ENCODE peak calls at places on chromosomes 12 and 14, in nine cellular contexts. One of them, this sample, is unnamed.

GRCh38 chr14:90381999-90382451 is 14.8 kb upstream of the CALM1 start:
- DNase-seq in CD8-positive, alpha-beta T cell: no peak
- DNase-seq in GM10248: no peak
- DNase-seq in uterus: peak
- DNase-seq in tibial artery: peak
- DNase-seq in astrocyte of the spinal cord: no peak
- DNase-seq in colonic mucosa: peak
- DNase-seq in psoas muscle: peak
- DNase-seq in RWPE1: no peak
- DNase-seq in this sample: no peak

GRCh38 chr12:104345234-104346066 is 41.9 kb downstream of the EID3 start:
- DNase-seq in RWPE1: no peak
- DNase-seq in tibial artery: no peak
- DNase-seq in uterus: no peak
- DNase-seq in psoas muscle: no peak
- DNase-seq in astrocyte of the spinal cord: no peak
- DNase-seq in colonic mucosa: no peak
- DNase-seq in GM10248: no peak
- DNase-seq in CD8-positive, alpha-beta T cell: no peak
- DNase-seq in this sample: no peak

GRCh38 chr12:8899835-8900234 is 14.5 kb upstream of the PHC1 start:
- DNase-seq in astrocyte of the spinal cord: no peak
- DNase-seq in CD8-positive, alpha-beta T cell: no peak
- DNase-seq in RWPE1: no peak
- DNase-seq in psoas muscle: no peak
- DNase-seq in colonic mucosa: no peak
- DNase-seq in tibial artery: no peak
- DNase-seq in GM10248: no peak
- DNase-seq in uterus: no peak
- DNase-seq in this sample: no peak

GRCh38 chr12:68175566-68176033 is 16.1 kb upstream of the IFNG start:
- DNase-seq in uterus: no peak
- DNase-seq in GM10248: peak
- DNase-seq in RWPE1: no peak
- DNase-seq in tibial artery: no peak
- DNase-seq in CD8-positive, alpha-beta T cell: peak
- DNase-seq in colonic mucosa: no peak
- DNase-seq in psoas muscle: no peak
- DNase-seq in astrocyte of the spinal cord: no peak
- DNase-seq in this sample: peak

GRCh38 chr14:74829238-74829637 is 46.7 kb downstream of the PROX2 start:
- DNase-seq in CD8-positive, alpha-beta T cell: no peak
- DNase-seq in GM10248: no peak
- DNase-seq in colonic mucosa: no peak
- DNase-seq in psoas muscle: no peak
- DNase-seq in astrocyte of the spinal cord: no peak
- DNase-seq in RWPE1: no peak
- DNase-seq in tibial artery: no peak
- DNase-seq in uterus: no peak
- DNase-seq in this sample: no peak

GRCh38 chr14:74975059-74975810 is 19.8 kb upstream of the PGF start:
- DNase-seq in GM10248: no peak
- DNase-seq in colonic mucosa: peak
- DNase-seq in uterus: peak
- DNase-seq in tibial artery: peak
- DNase-seq in RWPE1: no peak
- DNase-seq in psoas muscle: peak
- DNase-seq in CD8-positive, alpha-beta T cell: no peak
- DNase-seq in astrocyte of the spinal cord: no peak
- DNase-seq in this sample: no peak

GRCh38 chr14:60257862-60258261 is 8.8 kb downstream of the PPM1A start:
- DNase-seq in psoas muscle: no peak
- DNase-seq in astrocyte of the spinal cord: no peak
- DNase-seq in GM10248: no peak
- DNase-seq in colonic mucosa: no peak
- DNase-seq in uterus: no peak
- DNase-seq in RWPE1: no peak
- DNase-seq in CD8-positive, alpha-beta T cell: no peak
- DNase-seq in tibial artery: no peak
- DNase-seq in this sample: no peak

GRCh38 chr14:21241218-21241819 is 27.9 kb downstream of the HNRNPC start:
- DNase-seq in astrocyte of the spinal cord: peak
- DNase-seq in tibial artery: no peak
- DNase-seq in CD8-positive, alpha-beta T cell: no peak
- DNase-seq in uterus: no peak
- DNase-seq in colonic mucosa: no peak
- DNase-seq in RWPE1: no peak
- DNase-seq in GM10248: no peak
- DNase-seq in psoas muscle: no peak
- DNase-seq in this sample: no peak

GRCh38 chr14:71486274-71486673 is 446.0 kb upstream of the RGS6 start:
- DNase-seq in GM10248: no peak
- DNase-seq in colonic mucosa: no peak
- DNase-seq in astrocyte of the spinal cord: peak
- DNase-seq in uterus: no peak
- DNase-seq in psoas muscle: no peak
- DNase-seq in tibial artery: no peak
- DNase-seq in RWPE1: no peak
- DNase-seq in CD8-positive, alpha-beta T cell: no peak
- DNase-seq in this sample: no peak

GRCh38 chr12:46373303-46374182 is 970 bp upstream of the SLC38A2 start:
- DNase-seq in colonic mucosa: peak
- DNase-seq in GM10248: peak
- DNase-seq in RWPE1: peak
- DNase-seq in tibial artery: peak
- DNase-seq in astrocyte of the spinal cord: peak
- DNase-seq in psoas muscle: peak
- DNase-seq in CD8-positive, alpha-beta T cell: peak
- DNase-seq in uterus: peak
- DNase-seq in this sample: peak

GRCh38 chr12:46359667-46360280 is 12.8 kb downstream of the SLC38A2 start:
- DNase-seq in colonic mucosa: no peak
- DNase-seq in astrocyte of the spinal cord: no peak
- DNase-seq in tibial artery: no peak
- DNase-seq in GM10248: no peak
- DNase-seq in uterus: no peak
- DNase-seq in RWPE1: no peak
- DNase-seq in CD8-positive, alpha-beta T cell: no peak
- DNase-seq in psoas muscle: no peak
- DNase-seq in this sample: no peak

GRCh38 chr14:52365071-52365470 is 51.0 kb downstream of the PTGER2 start:
- DNase-seq in RWPE1: no peak
- DNase-seq in astrocyte of the spinal cord: peak
- DNase-seq in CD8-positive, alpha-beta T cell: no peak
- DNase-seq in GM10248: no peak
- DNase-seq in colonic mucosa: no peak
- DNase-seq in tibial artery: no peak
- DNase-seq in uterus: no peak
- DNase-seq in psoas muscle: no peak
- DNase-seq in this sample: no peak

GRCh38 chr12:114668151-114668891 is 15.7 kb downstream of the TBX3 start:
- DNase-seq in RWPE1: peak
- DNase-seq in tibial artery: no peak
- DNase-seq in uterus: peak
- DNase-seq in colonic mucosa: peak
- DNase-seq in CD8-positive, alpha-beta T cell: no peak
- DNase-seq in GM10248: peak
- DNase-seq in psoas muscle: peak
- DNase-seq in astrocyte of the spinal cord: peak
- DNase-seq in this sample: no peak

GRCh38 chr12:24280085-24280842 is 330.8 kb upstream of the SOX5 start:
- DNase-seq in uterus: no peak
- DNase-seq in psoas muscle: no peak
- DNase-seq in RWPE1: no peak
- DNase-seq in tibial artery: no peak
- DNase-seq in colonic mucosa: no peak
- DNase-seq in GM10248: no peak
- DNase-seq in CD8-positive, alpha-beta T cell: no peak
- DNase-seq in astrocyte of the spinal cord: no peak
- DNase-seq in this sample: no peak

GRCh38 chr14:105999361-106000028 is 473.1 kb downstream of the TMEM121 start:
- DNase-seq in psoas muscle: peak
- DNase-seq in GM10248: peak
- DNase-seq in RWPE1: no peak
- DNase-seq in colonic mucosa: peak
- DNase-seq in tibial artery: no peak
- DNase-seq in CD8-positive, alpha-beta T cell: no peak
- DNase-seq in astrocyte of the spinal cord: no peak
- DNase-seq in uterus: no peak
- DNase-seq in this sample: peak

GRCh38 chr14:45893127-45893526 is 640.1 kb upstream of the MIS18BP1 start:
- DNase-seq in tibial artery: no peak
- DNase-seq in GM10248: no peak
- DNase-seq in uterus: no peak
- DNase-seq in CD8-positive, alpha-beta T cell: no peak
- DNase-seq in astrocyte of the spinal cord: no peak
- DNase-seq in psoas muscle: no peak
- DNase-seq in colonic mucosa: peak
- DNase-seq in RWPE1: no peak
- DNase-seq in this sample: no peak

GRCh38 chr14:75604979-75605825 is 26.8 kb downstream of the FLVCR2 start:
- DNase-seq in psoas muscle: no peak
- DNase-seq in tibial artery: no peak
- DNase-seq in GM10248: no peak
- DNase-seq in CD8-positive, alpha-beta T cell: no peak
- DNase-seq in colonic mucosa: no peak
- DNase-seq in uterus: no peak
- DNase-seq in astrocyte of the spinal cord: peak
- DNase-seq in RWPE1: no peak
- DNase-seq in this sample: no peak

GRCh38 chr14:61631044-61631692 is 64.1 kb upstream of the HIF1A start:
- DNase-seq in tibial artery: no peak
- DNase-seq in CD8-positive, alpha-beta T cell: no peak
- DNase-seq in colonic mucosa: no peak
- DNase-seq in psoas muscle: no peak
- DNase-seq in RWPE1: no peak
- DNase-seq in astrocyte of the spinal cord: no peak
- DNase-seq in GM10248: no peak
- DNase-seq in uterus: no peak
- DNase-seq in this sample: no peak

GRCh38 chr12:112046003-112046402 is 32.8 kb downstream of the ERP29 start:
- DNase-seq in CD8-positive, alpha-beta T cell: no peak
- DNase-seq in GM10248: no peak
- DNase-seq in uterus: no peak
- DNase-seq in psoas muscle: no peak
- DNase-seq in tibial artery: no peak
- DNase-seq in astrocyte of the spinal cord: no peak
- DNase-seq in colonic mucosa: no peak
- DNase-seq in RWPE1: no peak
- DNase-seq in this sample: no peak

GRCh38 chr14:104805326-104805678 is 4.4 kb downstream of the ZBTB42 start:
- DNase-seq in psoas muscle: peak
- DNase-seq in GM10248: no peak
- DNase-seq in uterus: peak
- DNase-seq in RWPE1: no peak
- DNase-seq in colonic mucosa: no peak
- DNase-seq in astrocyte of the spinal cord: peak
- DNase-seq in tibial artery: no peak
- DNase-seq in CD8-positive, alpha-beta T cell: no peak
- DNase-seq in this sample: no peak

GRCh38 chr14:22505751-22506710 is 83.0 kb downstream of the DAD1 start:
- DNase-seq in psoas muscle: no peak
- DNase-seq in CD8-positive, alpha-beta T cell: no peak
- DNase-seq in colonic mucosa: no peak
- DNase-seq in GM10248: peak
- DNase-seq in tibial artery: no peak
- DNase-seq in uterus: no peak
- DNase-seq in astrocyte of the spinal cord: no peak
- DNase-seq in RWPE1: no peak
- DNase-seq in this sample: no peak

GRCh38 chr12:93848453-93849120 is 171.4 kb downstream of the CRADD start:
- DNase-seq in GM10248: no peak
- DNase-seq in psoas muscle: no peak
- DNase-seq in astrocyte of the spinal cord: no peak
- DNase-seq in CD8-positive, alpha-beta T cell: no peak
- DNase-seq in tibial artery: no peak
- DNase-seq in colonic mucosa: no peak
- DNase-seq in uterus: no peak
- DNase-seq in RWPE1: no peak
- DNase-seq in this sample: no peak

GRCh38 chr12:53065975-53066593 is 13.1 kb downstream of the SPRYD3 start:
- DNase-seq in tibial artery: peak
- DNase-seq in psoas muscle: peak
- DNase-seq in CD8-positive, alpha-beta T cell: peak
- DNase-seq in GM10248: peak
- DNase-seq in astrocyte of the spinal cord: peak
- DNase-seq in colonic mucosa: peak
- DNase-seq in uterus: peak
- DNase-seq in RWPE1: peak
- DNase-seq in this sample: peak
- TF ChIP-seq CTCF in tibial artery: peak
- TF ChIP-seq CTCF in psoas muscle: peak
- TF ChIP-seq CTCF in CD8-positive, alpha-beta T cell: peak
- TF ChIP-seq CTCF in GM10248: peak
- TF ChIP-seq CTCF in astrocyte of the spinal cord: peak
- TF ChIP-seq CTCF in colonic mucosa: peak
- TF ChIP-seq CTCF in uterus: peak
- TF ChIP-seq CTCF in RWPE1: peak
- TF ChIP-seq CTCF in this sample: peak

GRCh38 chr12:53748072-53748840 is 3.5 kb downstream of the CISTR start:
- DNase-seq in colonic mucosa: no peak
- DNase-seq in uterus: no peak
- DNase-seq in astrocyte of the spinal cord: no peak
- DNase-seq in GM10248: no peak
- DNase-seq in psoas muscle: no peak
- DNase-seq in RWPE1: no peak
- DNase-seq in CD8-positive, alpha-beta T cell: no peak
- DNase-seq in tibial artery: no peak
- DNase-seq in this sample: no peak
- TF ChIP-seq CTCF in colonic mucosa: no peak
- TF ChIP-seq CTCF in uterus: no peak
- TF ChIP-seq CTCF in astrocyte of the spinal cord: no peak
- TF ChIP-seq CTCF in GM10248: no peak
- TF ChIP-seq CTCF in psoas muscle: no peak
- TF ChIP-seq CTCF in RWPE1: no peak
- TF ChIP-seq CTCF in CD8-positive, alpha-beta T cell: no peak
- TF ChIP-seq CTCF in tibial artery: no peak
- TF ChIP-seq CTCF in this sample: no peak

GRCh38 chr12:75725505-75726120 is 214.2 kb upstream of the KRR1 start:
- DNase-seq in uterus: no peak
- DNase-seq in astrocyte of the spinal cord: peak
- DNase-seq in tibial artery: no peak
- DNase-seq in GM10248: no peak
- DNase-seq in colonic mucosa: no peak
- DNase-seq in psoas muscle: no peak
- DNase-seq in RWPE1: peak
- DNase-seq in CD8-positive, alpha-beta T cell: no peak
- DNase-seq in this sample: no peak
- TF ChIP-seq CTCF in uterus: no peak
- TF ChIP-seq CTCF in astrocyte of the spinal cord: peak
- TF ChIP-seq CTCF in tibial artery: no peak
- TF ChIP-seq CTCF in GM10248: no peak
- TF ChIP-seq CTCF in colonic mucosa: no peak
- TF ChIP-seq CTCF in psoas muscle: peak
- TF ChIP-seq CTCF in RWPE1: no peak
- TF ChIP-seq CTCF in CD8-positive, alpha-beta T cell: no peak
- TF ChIP-seq CTCF in this sample: no peak

DNA sequence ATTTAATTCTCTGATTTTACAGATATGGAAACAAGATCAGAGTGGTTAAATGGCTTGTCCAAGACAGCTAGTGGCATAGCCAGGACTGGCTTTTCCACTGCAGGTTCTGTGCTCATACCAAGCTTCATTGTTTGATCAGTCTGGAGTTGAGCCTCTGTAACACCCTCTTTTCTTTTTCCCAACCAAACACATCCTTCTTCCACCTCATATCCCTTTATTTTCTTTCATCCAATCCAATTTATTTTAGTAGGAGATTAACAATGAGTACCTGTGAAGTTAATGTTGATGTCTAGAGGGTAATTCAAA is 452.2 kb upstream of the PDE3A start:
- DNase-seq in CD8-positive, alpha-beta T cell: no peak
- DNase-seq in GM10248: no peak
- DNase-seq in tibial artery: no peak
- DNase-seq in psoas muscle: no peak
- DNase-seq in uterus: no peak
- DNase-seq in astrocyte of the spinal cord: no peak
- DNase-seq in RWPE1: no peak
- DNase-seq in colonic mucosa: no peak
- DNase-seq in this sample: no peak
- TF ChIP-seq CTCF in CD8-positive, alpha-beta T cell: no peak
- TF ChIP-seq CTCF in GM10248: no peak
- TF ChIP-seq CTCF in tibial artery: no peak
- TF ChIP-seq CTCF in psoas muscle: no peak
- TF ChIP-seq CTCF in uterus: no peak
- TF ChIP-seq CTCF in astrocyte of the spinal cord: no peak
- TF ChIP-seq CTCF in RWPE1: no peak
- TF ChIP-seq CTCF in colonic mucosa: no peak
- TF ChIP-seq CTCF in this sample: no peak

This sample was measured in natural killer cell.